ENCODE peak calls at places on chromosomes 6 and 20, in ten cellular contexts. O is effector memory CD8-positive, alpha-beta T cell; S is memory B cell; C is heart right ventricle; H is WTC11; X is CD8-positive, alpha-beta T cell; A is gastroesophageal sphincter; B is pancreas; V is body of pancreas; I is upper lobe of right lung. M is an unnamed sample.

GRCh38 chr6:13762648-13763441 is 51.2 kb upstream of the RANBP9 start:
- ATAC-seq in S (peak), X (peak), I (peak), V (peak), A (peak), H (no peak), O (peak), B (peak), C (no peak), M (peak)

GRCh38 chr20:49701313-49701731 is 12.4 kb downstream of the B4GALT5 start:
- ATAC-seq in C (no peak), O (peak), S (peak), V (no peak), A (no peak), X (peak), B (peak), I (no peak), H (no peak), M (no peak)

GRCh38 chr6:110020888-110021287 is 42.8 kb downstream of the GPR6 start:
- ATAC-seq in C (no peak), S (peak), H (peak), X (peak), A (no peak), B (no peak), V (no peak), I (peak), O (peak), M (no peak)

GRCh38 chr6:24451581-24452041 is 37.8 kb downstream of the GPLD1 start:
- ATAC-seq in X (no peak), I (peak), O (no peak), B (no peak), A (no peak), S (no peak), V (no peak), C (no peak), H (no peak), M (peak)

GRCh38 chr6:24923885-24924401 is 11.8 kb downstream of the RIPOR2 start:
- ATAC-seq in I (no peak), A (no peak), X (peak), C (no peak), S (no peak), H (peak), V (no peak), B (no peak), O (peak), M (no peak)

GRCh38 chr6:46734867-46735719 is at the start of gene PLA2G7:
- ATAC-seq in O (no peak), S (no peak), A (peak), C (peak), I (peak), H (peak), X (no peak), B (peak), V (peak), M (peak)

GRCh38 chr6:139156571-139156970 is 21.7 kb downstream of the HECA start:
- ATAC-seq in A (no peak), I (no peak), C (no peak), S (no peak), X (no peak), H (no peak), O (no peak), V (no peak), B (no peak), M (no peak)

GRCh38 chr6:70601014-70601413 is 34.3 kb downstream of the SDHAF4 start:
- ATAC-seq in S (no peak), V (no peak), C (no peak), X (no peak), H (peak), B (no peak), O (no peak), I (no peak), A (no peak), M (no peak)

GRCh38 chr20:35901678-35902544 is 52.4 kb downstream of the SCAND1 start:
- ATAC-seq in C (no peak), B (peak), O (no peak), V (no peak), I (no peak), H (no peak), A (no peak), X (no peak), S (no peak), M (peak)

GRCh38 chr6:167392631-167393301 is 67.9 kb downstream of the TTLL2 start:
- ATAC-seq in S (no peak), V (no peak), A (no peak), B (no peak), X (no peak), O (no peak), H (no peak), C (no peak), I (no peak), M (no peak)

GRCh38 chr6:3433005-3433404 is 23.8 kb downstream of the SLC22A23 start:
- ATAC-seq in H (no peak), C (peak), S (no peak), I (peak), V (no peak), X (no peak), A (no peak), B (peak), O (no peak), M (peak)

GRCh38 chr6:137903933-137904821 is 37.1 kb downstream of the TNFAIP3 start:
- ATAC-seq in V (peak), C (no peak), I (peak), A (no peak), X (no peak), S (peak), B (peak), H (no peak), O (peak), M (peak)

GRCh38 chr6:108448481-108448880 is 112.2 kb upstream of the FOXO3 start:
- ATAC-seq in O (no peak), S (no peak), B (no peak), V (no peak), A (no peak), H (no peak), I (no peak), C (no peak), X (no peak), M (no peak)

GRCh38 chr6:15515660-15516375 is 147.0 kb downstream of the DTNBP1 start:
- ATAC-seq in I (no peak), A (no peak), V (no peak), H (no peak), S (no peak), C (peak), X (no peak), O (no peak), B (no peak), M (no peak)

GRCh38 chr20:53337419-53338101 is 256.1 kb downstream of the ZNF217 start:
- ATAC-seq in O (no peak), B (peak), V (peak), S (no peak), A (no peak), X (no peak), I (no peak), H (no peak), C (no peak), M (no peak)